ENCODE peak calls at places on chromosome 22, in seven cellular contexts. D is GM13977; F is spleen; W is HCT116; M is heart right ventricle; J is CD4-positive, alpha-beta T cell; P is fibroblast of pulmonary artery. Q is an unnamed sample.

GRCh38 chr22:37082251-37082650 is 27.3 kb downstream of the TMPRSS6 start:
- DNase-seq in P (no peak), F (no peak), W (no peak), M (no peak), D (no peak), J (no peak), Q (no peak)

GRCh38 chr22:46753761-46754109 is 8.7 kb upstream of the TBC1D22A start:
- DNase-seq in J (no peak), M (no peak), W (no peak), D (no peak), F (no peak), P (no peak), Q (no peak)

GRCh38 chr22:23404689-23405365 is 175.3 kb downstream of the IGLL1 start:
- DNase-seq in P (peak), F (peak), D (no peak), M (peak), J (no peak), W (no peak), Q (no peak)

GRCh38 chr22:31123292-31123602 is 481 bp downstream of the INPP5J start:
- DNase-seq in F (no peak), W (no peak), M (no peak), P (no peak), J (no peak), D (no peak), Q (no peak)

GRCh38 chr22:50276143-50276542 is 6.0 kb upstream of the MAPK11 start:
- DNase-seq in J (no peak), W (no peak), P (peak), M (no peak), F (peak), D (peak), Q (no peak)

GRCh38 chr22:44486538-44486937 is 11.5 kb downstream of the RTL6 start:
- DNase-seq in J (no peak), M (peak), F (no peak), D (no peak), P (no peak), W (no peak), Q (no peak)

GRCh38 chr22:32348031-32348611 is 9.5 kb upstream of the RFPL3 start:
- DNase-seq in F (no peak), W (no peak), D (no peak), M (no peak), J (no peak), P (no peak), Q (no peak)

GRCh38 chr22:44671742-44672141 is 30.3 kb upstream of the PRR5 start:
- DNase-seq in J (no peak), F (no peak), P (peak), W (no peak), M (no peak), D (no peak), Q (no peak)

GRCh38 chr22:42376721-42377177 is 55.5 kb downstream of the NFAM1 start:
- DNase-seq in M (peak), P (peak), D (no peak), W (no peak), J (no peak), F (peak), Q (no peak)

GRCh38 chr22:31616315-31616980 is 45.6 kb downstream of the PISD start:
- DNase-seq in F (peak), D (peak), P (no peak), M (no peak), W (no peak), J (no peak), Q (no peak)

GRCh38 chr22:37147186-37147990 is 2.3 kb downstream of the IL2RB start:
- DNase-seq in J (no peak), W (no peak), M (no peak), F (peak), D (no peak), P (no peak), Q (no peak)

GRCh38 chr22:46443850-46444389 is 93.5 kb downstream of the CELSR1 start:
- DNase-seq in J (no peak), P (no peak), F (no peak), W (no peak), M (no peak), D (no peak), Q (no peak)

GRCh38 chr22:37777122-37777687 is 30.5 kb upstream of the GCAT start:
- DNase-seq in W (peak), F (no peak), M (peak), J (no peak), D (peak), P (peak), Q (no peak)

GRCh38 chr22:47154621-47155081 is 392.2 kb downstream of the TBC1D22A start:
- DNase-seq in D (no peak), P (peak), J (no peak), M (peak), F (no peak), W (no peak), Q (no peak)

GRCh38 chr22:22787805-22788459 is 99.7 kb upstream of the IGLL5 start:
- DNase-seq in P (peak), M (no peak), D (peak), W (peak), F (peak), J (peak), Q (peak)

GRCh38 chr22:41047741-41048140 is 44.7 kb upstream of the EP300 start:
- DNase-seq in F (no peak), J (no peak), W (no peak), M (no peak), P (no peak), D (no peak), Q (no peak)

GRCh38 chr22:28951530-28951929 is 68.2 kb downstream of the ZNRF3 start:
- DNase-seq in F (no peak), D (no peak), W (no peak), M (no peak), J (no peak), P (no peak), Q (no peak)

GRCh38 chr22:32533265-32534068 is 58.9 kb downstream of the FBXO7 start:
- DNase-seq in W (no peak), M (no peak), D (no peak), J (no peak), F (no peak), P (no peak), Q (no peak)

GRCh38 chr22:46086577-46087335 is 63.6 kb upstream of the PPARA start:
- DNase-seq in P (no peak), F (peak), J (no peak), W (no peak), D (no peak), M (no peak), Q (no peak)

GRCh38 chr22:39959640-39960447 is at the start of gene TMA7B:
- DNase-seq in P (peak), F (peak), J (peak), W (no peak), D (no peak), M (no peak), Q (no peak)
- TF ChIP-seq CTCF in P (peak), F (peak), J (peak), W (peak), D (no peak), M (peak), Q (no peak)

GRCh38 chr22:16949561-16949960 is 58.5 kb downstream of the GAB4 start:
- DNase-seq in J (no peak), W (peak), F (no peak), M (no peak), D (no peak), P (no peak), Q (no peak)
- TF ChIP-seq CTCF in J (no peak), W (no peak), F (no peak), M (no peak), D (no peak), P (no peak), Q (no peak)

GRCh38 chr22:35452351-35452781 is 52.4 kb downstream of the MCM5 start:
- DNase-seq in D (no peak), P (no peak), W (no peak), M (no peak), J (no peak), F (no peak), Q (no peak)

GRCh38 chr22:35455529-35455928 is 55.6 kb downstream of the MCM5 start:
- DNase-seq in F (no peak), W (no peak), J (no peak), P (no peak), M (no peak), D (no peak), Q (no peak)

GRCh38 chr22:35452810-35453743 is 53.1 kb downstream of the MCM5 start:
- DNase-seq in J (no peak), D (no peak), P (no peak), F (no peak), W (no peak), M (no peak), Q (no peak)

GRCh38 chr22:35456757-35457156 is 56.8 kb downstream of the MCM5 start:
- DNase-seq in J (no peak), M (no peak), W (no peak), P (no peak), F (no peak), D (no peak), Q (no peak)

GRCh38 chr22:35454416-35455054 is 54.6 kb downstream of the MCM5 start:
- DNase-seq in D (no peak), F (no peak), M (peak), P (no peak), W (no peak), J (no peak), Q (no peak)
- TF ChIP-seq CTCF in D (no peak), F (no peak), M (peak), P (no peak), W (no peak), J (no peak), Q (no peak)

GRCh38 chr22:27682438-27682837 is 119.1 kb downstream of the MN1 start:
- DNase-seq in M (no peak), J (no peak), W (no peak), D (no peak), P (no peak), F (no peak), Q (no peak)
- TF ChIP-seq CTCF in M (peak), J (no peak), W (peak), D (no peak), P (peak), F (no peak), Q (no peak)

DNA sequence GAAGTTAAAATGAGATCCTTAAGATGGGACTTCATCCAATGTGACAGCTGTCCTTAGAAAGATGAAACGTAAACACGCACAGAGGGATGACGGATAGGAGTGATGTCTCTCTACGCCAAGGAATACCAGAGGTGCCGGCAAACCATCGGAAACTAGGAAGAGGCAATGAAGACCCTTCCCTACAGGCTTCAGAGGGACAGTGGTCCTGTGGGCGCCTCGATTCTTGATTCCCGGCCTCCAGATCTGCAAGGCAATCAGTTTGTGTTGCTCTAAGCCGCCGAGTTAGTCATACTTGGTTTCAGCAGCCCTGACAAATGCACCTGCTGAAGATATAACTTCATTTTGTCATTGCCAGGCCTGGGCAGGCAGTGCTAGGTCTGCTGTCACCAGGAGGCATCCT is 1455.1 kb downstream of the TBC1D22A start:
- DNase-seq in P (no peak), M (no peak), D (no peak), W (no peak), F (no peak), J (no peak), Q (no peak)
- TF ChIP-seq CTCF in P (no peak), M (no peak), D (no peak), W (no peak), F (no peak), J (no peak), Q (no peak)

GRCh38 chr22:19036523-19037273 is 85.5 kb downstream of the DGCR2 start:
- DNase-seq in M (no peak), F (no peak), J (no peak), W (no peak), P (peak), D (no peak), Q (no peak)
- TF ChIP-seq CTCF in M (no peak), F (no peak), J (no peak), W (no peak), P (no peak), D (no peak), Q (no peak)

Q was measured in omental fat pad.